ENCODE peak calls at places on chromosomes 1 and 21, in five cellular contexts. S, F, R, C and Y are unnamed samples.

GRCh38 chr1:233615571-233615970 is 1.7 kb downstream of the KCNK1 start:
- DNase-seq in F (no peak), C (no peak), S (no peak), R (peak), Y (no peak)

GRCh38 chr1:56771717-56772116 is 47.5 kb downstream of the FYB2 start:
- DNase-seq in R (no peak), F (no peak), C (no peak), S (no peak), Y (no peak)

GRCh38 chr1:209406111-209406654 is 177.3 kb upstream of the CAMK1G start:
- DNase-seq in R (no peak), S (peak), F (no peak), C (no peak), Y (no peak)

GRCh38 chr1:219041141-219041540 is 132.5 kb upstream of the LYPLAL1 start:
- DNase-seq in F (no peak), C (no peak), S (peak), R (no peak), Y (no peak)

GRCh38 chr1:203324103-203325003 is 19.0 kb downstream of the BTG2 start:
- DNase-seq in R (peak), C (no peak), F (peak), S (no peak), Y (peak)

GRCh38 chr21:37367758-37368535 is 1.4 kb downstream of the DYRK1A start:
- DNase-seq in C (peak), F (peak), R (peak), S (peak), Y (peak)

GRCh38 chr1:24966724-24967346 is 36.8 kb upstream of the RUNX3 start:
- DNase-seq in C (no peak), R (no peak), S (peak), F (no peak), Y (no peak)

GRCh38 chr1:33022650-33023200 is 14.0 kb downstream of the AK2 start:
- DNase-seq in F (no peak), R (peak), S (no peak), C (no peak), Y (no peak)

GRCh38 chr21:40158356-40158755 is 291.1 kb downstream of the PCP4 start:
- DNase-seq in R (no peak), F (no peak), C (no peak), S (no peak), Y (no peak)

GRCh38 chr21:46189213-46189958 is 5.1 kb upstream of the SPATC1L start:
- DNase-seq in R (no peak), S (peak), F (peak), C (no peak), Y (peak)

GRCh38 chr1:161943713-161944112 is 80.0 kb downstream of the OLFML2B start:
- DNase-seq in S (no peak), C (no peak), F (no peak), R (peak), Y (no peak)

GRCh38 chr1:168135982-168136708 is 585 bp downstream of the GPR161 start:
- DNase-seq in S (peak), R (peak), F (no peak), C (no peak), Y (peak)

GRCh38 chr1:209800984-209801834 is 4.7 kb downstream of the IRF6 start:
- DNase-seq in C (peak), R (no peak), S (peak), F (no peak), Y (peak)

GRCh38 chr1:45412899-45413298 is 72.7 kb upstream of the MUTYH start:
- DNase-seq in R (no peak), F (no peak), C (no peak), S (no peak), Y (no peak)

GRCh38 chr1:59897165-59897564 is 29.4 kb downstream of the CYP2J2 start:
- DNase-seq in S (no peak), F (no peak), C (no peak), R (no peak), Y (no peak)
- H3K27ac ChIP-seq in S (no peak), F (no peak), C (peak), R (no peak), Y (no peak)

DNA sequence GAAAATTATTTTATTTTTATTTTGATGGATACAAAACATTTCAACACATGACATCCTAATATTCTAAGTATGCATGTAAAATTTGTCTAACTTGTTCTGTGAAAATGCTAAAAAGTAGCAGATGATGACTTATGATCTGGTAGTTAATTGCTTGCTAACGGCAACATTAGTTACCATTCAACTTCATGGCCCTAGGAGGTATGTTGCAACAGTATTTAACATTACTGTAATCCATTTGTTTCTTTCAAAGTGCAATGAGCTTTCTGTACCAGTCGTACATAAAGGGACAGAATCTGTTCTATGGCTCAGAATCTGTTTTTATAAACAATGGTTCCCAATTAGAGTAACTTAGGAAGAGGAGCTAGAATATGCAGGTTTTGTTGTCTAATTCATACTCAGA is 91.5 kb upstream of the ZNHIT6 start:
- DNase-seq in F (no peak), C (no peak), R (no peak), S (no peak), Y (no peak)
- H3K27ac ChIP-seq in F (no peak), C (no peak), R (no peak), S (no peak), Y (no peak)

DNA sequence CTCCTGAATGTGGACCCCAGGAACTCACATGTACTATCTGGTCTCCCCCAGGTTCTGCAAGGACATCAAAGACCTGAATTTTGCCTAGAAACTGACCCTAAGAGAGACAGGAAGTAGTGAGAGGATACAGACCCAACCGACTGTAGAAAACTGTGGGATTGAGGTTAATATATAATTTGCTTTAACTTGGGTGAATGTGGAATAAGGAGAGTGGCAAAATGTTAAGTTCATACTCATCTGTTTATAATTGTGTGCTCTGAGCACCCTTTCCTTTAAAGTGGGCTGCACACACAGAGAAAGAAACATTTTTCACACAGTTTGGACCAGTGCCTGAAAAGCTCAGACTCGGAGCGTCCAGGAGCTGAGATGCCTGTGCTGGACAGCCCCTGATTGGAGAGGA is 37.1 kb downstream of the ROR1 start:
- DNase-seq in R (no peak), S (no peak), C (no peak), F (no peak), Y (no peak)
- H3K27ac ChIP-seq in R (no peak), S (no peak), C (no peak), F (no peak), Y (no peak)

GRCh38 chr1:40507973-40508372 is 594 bp upstream of the EXO5 start:
- DNase-seq in S (no peak), C (no peak), F (no peak), R (no peak), Y (no peak)
- H3K27ac ChIP-seq in S (peak), C (peak), F (peak), R (peak), Y (peak)

GRCh38 chr1:35600593-35600992 is 27.5 kb downstream of the TFAP2E start:
- DNase-seq in F (no peak), S (no peak), C (no peak), R (no peak), Y (no peak)

GRCh38 chr1:35597870-35598269 is 24.8 kb downstream of the TFAP2E start:
- DNase-seq in F (no peak), S (no peak), C (no peak), R (no peak), Y (no peak)

GRCh38 chr1:35595684-35596083 is 22.6 kb downstream of the TFAP2E start:
- DNase-seq in S (no peak), C (no peak), F (no peak), R (no peak), Y (no peak)

GRCh38 chr1:35598895-35599294 is 25.8 kb downstream of the TFAP2E start:
- DNase-seq in S (no peak), R (no peak), C (no peak), F (no peak), Y (no peak)

GRCh38 chr1:35599411-35599810 is 26.3 kb downstream of the TFAP2E start:
- DNase-seq in C (no peak), S (no peak), F (no peak), R (no peak), Y (no peak)
- H3K27ac ChIP-seq in C (no peak), S (no peak), F (no peak), R (no peak), Y (no peak)

DNA sequence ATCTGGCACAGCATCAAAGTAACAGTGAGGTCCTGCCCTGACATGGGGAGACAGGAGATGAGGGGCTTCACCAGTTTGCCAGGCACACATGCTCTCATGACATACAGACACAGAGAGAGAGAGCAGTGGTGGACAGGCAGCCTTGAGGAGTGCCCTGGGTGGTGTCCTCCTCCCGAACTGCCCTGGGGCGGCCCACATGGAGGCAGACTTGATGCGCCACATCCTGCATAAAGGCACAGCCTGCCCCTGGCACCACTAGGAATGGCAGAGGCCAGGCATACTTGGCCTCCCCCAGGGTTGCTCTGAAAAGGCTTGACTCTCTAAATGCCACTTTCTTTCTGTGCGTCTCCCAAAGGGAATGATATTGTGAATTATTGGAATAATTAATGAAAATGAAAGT is 67.5 kb downstream of the SPAG17 start:
- DNase-seq in R (no peak), C (no peak), S (no peak), F (no peak), Y (no peak)
- H3K27ac ChIP-seq in R (no peak), C (no peak), S (no peak), F (no peak), Y (no peak)

DNA sequence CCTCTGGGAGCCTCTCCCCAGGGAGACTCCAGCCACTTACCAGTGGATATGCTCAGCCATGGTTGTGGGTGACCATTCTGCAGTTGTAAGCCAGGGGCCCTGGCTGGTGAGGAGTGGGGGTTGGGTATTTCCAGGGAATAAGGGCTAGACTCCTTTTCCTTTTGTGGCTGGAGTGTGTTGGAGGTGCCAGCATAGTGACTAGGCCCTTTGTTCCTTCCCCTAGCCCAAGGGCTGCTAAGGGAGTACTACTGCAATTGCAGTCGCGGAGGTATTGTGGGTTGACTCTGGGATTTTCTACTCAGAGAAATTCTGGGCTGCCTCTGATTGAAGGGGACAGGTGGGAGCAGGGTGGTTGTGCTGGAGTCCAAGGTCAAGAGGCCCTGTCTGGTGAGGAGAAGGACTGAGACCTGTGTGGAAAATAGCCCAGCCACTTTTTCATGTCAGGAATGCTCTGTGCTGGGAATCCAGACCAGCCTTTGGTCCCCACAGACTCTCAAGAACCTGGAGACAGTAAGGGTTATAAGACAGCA is 43.1 kb downstream of the MROH9 start:
- DNase-seq in F (no peak), C (no peak), S (no peak), R (no peak), Y (no peak)
- H3K27ac ChIP-seq in F (no peak), C (no peak), S (no peak), R (no peak), Y (no peak)

GRCh38 chr1:58946390-58946789 is 162.5 kb upstream of the JUN start:
- DNase-seq in R (no peak), C (no peak), F (no peak), S (no peak), Y (no peak)

GRCh38 chr1:58941471-58942289 is 157.8 kb upstream of the JUN start:
- DNase-seq in F (no peak), R (peak), C (no peak), S (no peak), Y (no peak)

GRCh38 chr1:58944439-58944838 is 160.6 kb upstream of the JUN start:
- DNase-seq in C (no peak), F (no peak), S (no peak), R (peak), Y (no peak)

GRCh38 chr1:58942759-58943191 is 158.9 kb upstream of the JUN start:
- DNase-seq in S (no peak), C (no peak), F (peak), R (peak), Y (no peak)

DNA sequence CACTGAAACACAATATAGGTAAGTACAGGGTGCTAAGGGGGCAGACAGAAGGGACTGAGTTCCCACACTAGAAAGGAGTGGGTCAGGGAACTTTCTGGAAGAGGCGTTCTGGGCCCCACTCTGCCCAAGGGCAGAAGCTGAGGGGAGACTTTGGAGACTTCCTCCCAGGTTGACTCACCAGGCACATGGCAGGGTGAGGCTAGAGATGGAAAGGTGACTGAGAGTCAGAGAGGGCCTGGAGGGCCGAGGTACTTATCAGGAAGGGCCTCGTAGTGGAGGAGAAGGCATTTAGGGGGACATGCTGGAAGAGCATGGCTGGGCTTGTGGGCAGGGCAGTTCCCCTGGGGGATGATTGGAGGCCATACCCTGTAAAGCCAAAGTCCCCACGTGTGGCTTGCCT is 159.9 kb upstream of the JUN start:
- DNase-seq in F (no peak), S (no peak), C (no peak), R (no peak), Y (no peak)
- H3K27ac ChIP-seq in F (peak), S (no peak), C (no peak), R (no peak), Y (no peak)

DNA sequence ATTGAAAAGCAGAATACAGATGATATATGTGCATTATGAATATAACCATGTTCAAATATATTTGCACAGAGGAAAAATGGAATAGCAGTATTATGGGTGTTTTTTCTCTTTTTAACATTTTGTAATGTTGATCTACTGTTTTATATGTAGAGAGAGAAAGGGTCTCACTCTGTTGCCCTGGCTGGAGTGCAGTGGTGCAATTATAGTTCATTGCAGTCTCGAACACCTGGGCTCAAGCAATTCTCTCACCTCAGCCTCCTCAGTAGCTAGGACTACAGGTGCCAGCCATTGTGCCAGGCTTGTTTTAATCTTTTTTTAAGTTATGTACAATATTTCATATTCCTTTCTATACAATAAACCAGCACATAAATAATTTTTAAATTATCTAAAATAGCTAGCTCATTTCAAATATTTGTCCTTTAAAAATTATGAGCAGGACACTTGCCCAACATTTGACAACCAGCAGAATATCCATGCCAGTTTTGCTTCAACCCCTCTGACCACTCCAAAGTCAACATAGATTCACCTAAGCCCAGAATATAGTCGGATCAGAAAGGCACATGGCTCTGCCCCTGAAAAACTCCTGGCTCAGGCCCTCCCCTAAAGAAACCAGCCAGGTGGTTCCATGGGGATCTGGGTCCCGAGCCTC is 29.8 kb downstream of the ZNF281 start:
- DNase-seq in S (no peak), C (no peak), R (no peak), F (no peak), Y (no peak)
- H3K27ac ChIP-seq in S (peak), C (no peak), R (no peak), F (no peak), Y (no peak)